ENCODE peak calls at places on chromosome 18, in five cellular contexts. One of them, this sample, is unnamed.

GRCh38 chr18:79216176-79216575 is 147.0 kb downstream of the ATP9B start:
- DNase-seq in RWPE1: no peak
- DNase-seq in endothelial cell of umbilical vein: no peak
- DNase-seq in OCI-LY7: no peak
- DNase-seq in thoracic aorta: no peak
- DNase-seq in this sample: no peak

GRCh38 chr18:5395860-5396448 is 100.4 kb upstream of the ZBTB14 start:
- DNase-seq in RWPE1: no peak
- DNase-seq in endothelial cell of umbilical vein: no peak
- DNase-seq in OCI-LY7: no peak
- DNase-seq in thoracic aorta: no peak
- DNase-seq in this sample: no peak

GRCh38 chr18:46809145-46809544 is 52.3 kb upstream of the ST8SIA5 start:
- DNase-seq in RWPE1: no peak
- DNase-seq in endothelial cell of umbilical vein: no peak
- DNase-seq in OCI-LY7: no peak
- DNase-seq in thoracic aorta: no peak
- DNase-seq in this sample: no peak

GRCh38 chr18:69557246-69557781 is 156.6 kb downstream of the DOK6 start:
- DNase-seq in RWPE1: no peak
- DNase-seq in endothelial cell of umbilical vein: no peak
- DNase-seq in OCI-LY7: no peak
- DNase-seq in thoracic aorta: no peak
- DNase-seq in this sample: no peak

GRCh38 chr18:53937037-53937436 is 287.4 kb downstream of the MBD2 start:
- DNase-seq in RWPE1: no peak
- DNase-seq in endothelial cell of umbilical vein: no peak
- DNase-seq in OCI-LY7: no peak
- DNase-seq in thoracic aorta: no peak
- DNase-seq in this sample: no peak

GRCh38 chr18:79393181-79393598 is 2.5 kb upstream of the NFATC1 start:
- DNase-seq in RWPE1: no peak
- DNase-seq in endothelial cell of umbilical vein: no peak
- DNase-seq in OCI-LY7: peak; percentile 36
- DNase-seq in thoracic aorta: no peak
- DNase-seq in this sample: no peak

GRCh38 chr18:63363951-63364350 is 3.1 kb downstream of the KDSR start:
- DNase-seq in RWPE1: no peak
- DNase-seq in endothelial cell of umbilical vein: no peak
- DNase-seq in OCI-LY7: no peak
- DNase-seq in thoracic aorta: no peak
- DNase-seq in this sample: no peak

GRCh38 chr18:51211552-51211951 is 14.1 kb upstream of the MEX3C start:
- DNase-seq in RWPE1: peak; percentile 7
- DNase-seq in endothelial cell of umbilical vein: peak; percentile 83
- DNase-seq in OCI-LY7: no peak
- DNase-seq in thoracic aorta: no peak
- DNase-seq in this sample: peak; percentile 84

GRCh38 chr18:22703883-22704626 is 229.1 kb upstream of the RBBP8 start:
- DNase-seq in RWPE1: peak; percentile 61
- DNase-seq in endothelial cell of umbilical vein: peak; percentile 71
- DNase-seq in OCI-LY7: peak; percentile 56
- DNase-seq in thoracic aorta: no peak
- DNase-seq in this sample: peak; percentile 60

GRCh38 chr18:46035701-46036680 is 36.1 kb downstream of the PSTPIP2 start:
- DNase-seq in RWPE1: no peak
- DNase-seq in endothelial cell of umbilical vein: no peak
- DNase-seq in OCI-LY7: no peak
- DNase-seq in thoracic aorta: no peak
- DNase-seq in this sample: peak; percentile 73

GRCh38 chr18:37481491-37481890 is 84.1 kb downstream of the CELF4 start:
- DNase-seq in RWPE1: peak; percentile 8
- DNase-seq in endothelial cell of umbilical vein: no peak
- DNase-seq in OCI-LY7: no peak
- DNase-seq in thoracic aorta: no peak
- DNase-seq in this sample: no peak

GRCh38 chr18:62187543-62188378 is 706 bp downstream of the RELCH start:
- DNase-seq in RWPE1: no peak
- DNase-seq in endothelial cell of umbilical vein: peak; percentile 36
- DNase-seq in OCI-LY7: peak; percentile 39
- DNase-seq in thoracic aorta: no peak
- DNase-seq in this sample: peak; percentile 29

GRCh38 chr18:77091366-77091765 is 41.2 kb downstream of the MBP start:
- DNase-seq in RWPE1: no peak
- DNase-seq in endothelial cell of umbilical vein: no peak
- DNase-seq in OCI-LY7: no peak
- DNase-seq in thoracic aorta: no peak
- DNase-seq in this sample: no peak

GRCh38 chr18:79485788-79486355 is 90.1 kb downstream of the NFATC1 start:
- DNase-seq in RWPE1: no peak
- DNase-seq in endothelial cell of umbilical vein: peak; percentile 81
- DNase-seq in OCI-LY7: no peak
- DNase-seq in thoracic aorta: no peak
- DNase-seq in this sample: peak; percentile 95

GRCh38 chr18:59779979-59780378 is 82.8 kb upstream of the CCBE1 start:
- DNase-seq in RWPE1: peak; percentile 48
- DNase-seq in endothelial cell of umbilical vein: peak; percentile 2
- DNase-seq in OCI-LY7: no peak
- DNase-seq in thoracic aorta: no peak
- DNase-seq in this sample: peak; percentile 78

GRCh38 chr18:79874553-79875530 is 76.6 kb downstream of the SLC66A2 start:
- DNase-seq in RWPE1: no peak
- DNase-seq in endothelial cell of umbilical vein: no peak
- DNase-seq in OCI-LY7: no peak
- DNase-seq in thoracic aorta: no peak
- DNase-seq in this sample: no peak

GRCh38 chr18:76451475-76452331 is 43.3 kb downstream of the ZNF516 start:
- DNase-seq in RWPE1: no peak
- DNase-seq in endothelial cell of umbilical vein: peak; percentile 48
- DNase-seq in OCI-LY7: no peak
- DNase-seq in thoracic aorta: no peak
- DNase-seq in this sample: no peak

GRCh38 chr18:26480897-26481795 is 67.2 kb downstream of the KCTD1 start:
- DNase-seq in RWPE1: peak; percentile 89
- DNase-seq in endothelial cell of umbilical vein: peak; percentile 92
- DNase-seq in OCI-LY7: no peak
- DNase-seq in thoracic aorta: no peak
- DNase-seq in this sample: peak; percentile 96

GRCh38 chr18:76223403-76223802 is 271.6 kb downstream of the ZNF516 start:
- DNase-seq in RWPE1: no peak
- DNase-seq in endothelial cell of umbilical vein: no peak
- DNase-seq in OCI-LY7: no peak
- DNase-seq in thoracic aorta: no peak
- DNase-seq in this sample: no peak

GRCh38 chr18:27185897-27186296 is 789 bp upstream of the CHST9 start:
- DNase-seq in RWPE1: no peak
- DNase-seq in endothelial cell of umbilical vein: no peak
- DNase-seq in OCI-LY7: no peak
- DNase-seq in thoracic aorta: no peak
- DNase-seq in this sample: no peak

DNA sequence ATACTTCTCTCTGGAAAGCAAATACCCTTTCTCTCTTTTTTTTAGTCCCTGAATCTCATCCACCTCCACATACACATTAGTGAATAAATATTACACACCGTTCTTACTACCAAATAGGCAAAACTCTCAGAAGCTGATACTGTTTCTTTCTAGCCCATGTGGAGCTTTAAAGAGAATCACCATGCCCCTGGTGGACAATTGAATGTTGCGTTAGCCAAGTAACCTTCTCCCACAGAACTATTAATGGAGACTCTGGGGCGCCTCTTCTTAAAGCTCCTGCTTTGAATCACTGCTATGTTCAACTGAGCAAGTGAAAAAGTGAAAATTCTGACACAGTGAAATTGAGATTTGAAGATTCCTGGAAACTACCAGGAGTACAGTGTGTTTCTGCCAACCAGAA is 522.8 kb upstream of the CDH7 start:
- DNase-seq in RWPE1: no peak
- DNase-seq in endothelial cell of umbilical vein: no peak
- DNase-seq in OCI-LY7: no peak
- DNase-seq in thoracic aorta: no peak
- DNase-seq in this sample: no peak
- TF ChIP-seq CTCF in RWPE1: no peak
- TF ChIP-seq CTCF in endothelial cell of umbilical vein: no peak
- TF ChIP-seq CTCF in OCI-LY7: no peak
- TF ChIP-seq CTCF in thoracic aorta: no peak
- TF ChIP-seq CTCF in this sample: no peak

DNA sequence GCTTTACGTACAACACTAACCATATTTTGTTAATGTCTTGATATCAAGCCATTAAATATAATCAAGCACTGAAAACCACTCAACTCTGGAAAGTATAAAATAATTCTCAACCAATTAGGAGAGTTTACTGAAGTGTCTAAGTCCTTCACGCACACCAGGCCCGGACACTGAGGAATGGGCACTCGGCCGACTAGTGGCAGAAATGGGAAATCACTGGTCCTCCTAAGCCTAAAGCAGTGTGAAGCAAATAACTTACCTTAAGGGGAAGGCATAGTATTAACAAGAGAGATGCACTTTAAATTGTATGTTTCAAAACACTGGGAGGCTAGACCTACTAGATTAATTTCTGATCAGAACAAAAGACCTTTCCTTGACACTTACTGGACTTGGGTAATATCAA is 45.7 kb downstream of the FAM210A start:
- DNase-seq in RWPE1: no peak
- DNase-seq in endothelial cell of umbilical vein: no peak
- DNase-seq in OCI-LY7: no peak
- DNase-seq in thoracic aorta: no peak
- DNase-seq in this sample: peak; percentile 19
- TF ChIP-seq CTCF in RWPE1: no peak
- TF ChIP-seq CTCF in endothelial cell of umbilical vein: peak; percentile 14
- TF ChIP-seq CTCF in OCI-LY7: peak; percentile 56
- TF ChIP-seq CTCF in thoracic aorta: peak; percentile 59
- TF ChIP-seq CTCF in this sample: peak; percentile 59

GRCh38 chr18:48913201-48913600 is 37.6 kb downstream of the SMAD7 start:
- DNase-seq in RWPE1: no peak
- DNase-seq in endothelial cell of umbilical vein: no peak
- DNase-seq in OCI-LY7: peak; percentile 48
- DNase-seq in thoracic aorta: no peak
- DNase-seq in this sample: no peak
- TF ChIP-seq CTCF in RWPE1: no peak
- TF ChIP-seq CTCF in endothelial cell of umbilical vein: no peak
- TF ChIP-seq CTCF in OCI-LY7: peak; percentile 57
- TF ChIP-seq CTCF in thoracic aorta: no peak
- TF ChIP-seq CTCF in this sample: peak; percentile 21

GRCh38 chr18:57030417-57030816 is 116.5 kb upstream of the BOD1L2 start:
- DNase-seq in RWPE1: no peak
- DNase-seq in endothelial cell of umbilical vein: no peak
- DNase-seq in OCI-LY7: no peak
- DNase-seq in thoracic aorta: no peak
- DNase-seq in this sample: no peak

GRCh38 chr18:57026316-57026715 is 120.6 kb upstream of the BOD1L2 start:
- DNase-seq in RWPE1: no peak
- DNase-seq in endothelial cell of umbilical vein: no peak
- DNase-seq in OCI-LY7: no peak
- DNase-seq in thoracic aorta: no peak
- DNase-seq in this sample: no peak

GRCh38 chr18:57027190-57027708 is 119.6 kb upstream of the BOD1L2 start:
- DNase-seq in RWPE1: no peak
- DNase-seq in endothelial cell of umbilical vein: no peak
- DNase-seq in OCI-LY7: no peak
- DNase-seq in thoracic aorta: no peak
- DNase-seq in this sample: no peak

GRCh38 chr18:57025525-57025924 is 121.4 kb upstream of the BOD1L2 start:
- DNase-seq in RWPE1: no peak
- DNase-seq in endothelial cell of umbilical vein: no peak
- DNase-seq in OCI-LY7: no peak
- DNase-seq in thoracic aorta: no peak
- DNase-seq in this sample: no peak

GRCh38 chr18:57029761-57030160 is 117.1 kb upstream of the BOD1L2 start:
- DNase-seq in RWPE1: no peak
- DNase-seq in endothelial cell of umbilical vein: no peak
- DNase-seq in OCI-LY7: no peak
- DNase-seq in thoracic aorta: no peak
- DNase-seq in this sample: no peak
- TF ChIP-seq CTCF in RWPE1: no peak
- TF ChIP-seq CTCF in endothelial cell of umbilical vein: no peak
- TF ChIP-seq CTCF in OCI-LY7: no peak
- TF ChIP-seq CTCF in thoracic aorta: no peak
- TF ChIP-seq CTCF in this sample: no peak

GRCh38 chr18:43592268-43592667 is 315.0 kb upstream of the SYT4 start:
- DNase-seq in RWPE1: no peak
- DNase-seq in endothelial cell of umbilical vein: no peak
- DNase-seq in OCI-LY7: no peak
- DNase-seq in thoracic aorta: no peak
- DNase-seq in this sample: no peak

GRCh38 chr18:43590182-43590903 is 313.1 kb upstream of the SYT4 start:
- DNase-seq in RWPE1: no peak
- DNase-seq in endothelial cell of umbilical vein: no peak
- DNase-seq in OCI-LY7: no peak
- DNase-seq in thoracic aorta: no peak
- DNase-seq in this sample: no peak

GRCh38 chr18:43601432-43601831 is 324.1 kb upstream of the SYT4 start:
- DNase-seq in RWPE1: no peak
- DNase-seq in endothelial cell of umbilical vein: no peak
- DNase-seq in OCI-LY7: no peak
- DNase-seq in thoracic aorta: no peak
- DNase-seq in this sample: no peak

GRCh38 chr18:43596106-43596712 is 318.9 kb upstream of the SYT4 start:
- DNase-seq in RWPE1: peak; percentile 2
- DNase-seq in endothelial cell of umbilical vein: peak; percentile 33
- DNase-seq in OCI-LY7: peak; percentile 14
- DNase-seq in thoracic aorta: no peak
- DNase-seq in this sample: peak; percentile 38
- TF ChIP-seq CTCF in RWPE1: peak; percentile 60
- TF ChIP-seq CTCF in endothelial cell of umbilical vein: peak; percentile 15
- TF ChIP-seq CTCF in OCI-LY7: peak; percentile 71
- TF ChIP-seq CTCF in thoracic aorta: no peak
- TF ChIP-seq CTCF in this sample: peak; percentile 57

GRCh38 chr18:13451661-13452447 is 233.3 kb downstream of the LDLRAD4 start:
- DNase-seq in RWPE1: no peak
- DNase-seq in endothelial cell of umbilical vein: peak; percentile 26
- DNase-seq in OCI-LY7: no peak
- DNase-seq in thoracic aorta: no peak
- DNase-seq in this sample: no peak
- TF ChIP-seq CTCF in RWPE1: no peak
- TF ChIP-seq CTCF in endothelial cell of umbilical vein: no peak
- TF ChIP-seq CTCF in OCI-LY7: no peak
- TF ChIP-seq CTCF in thoracic aorta: no peak
- TF ChIP-seq CTCF in this sample: no peak

GRCh38 chr18:36127866-36128845 is 984 bp downstream of the SLC39A6 start:
- DNase-seq in RWPE1: peak; percentile 4
- DNase-seq in endothelial cell of umbilical vein: peak; percentile 37
- DNase-seq in OCI-LY7: no peak
- DNase-seq in thoracic aorta: no peak
- DNase-seq in this sample: peak; percentile 41

GRCh38 chr18:36129300-36130038 is at the start of the genes ELP2 and SLC39A6:
- DNase-seq in RWPE1: peak; percentile 92
- DNase-seq in endothelial cell of umbilical vein: peak; percentile 98
- DNase-seq in OCI-LY7: peak; percentile 91
- DNase-seq in thoracic aorta: peak; percentile 89
- DNase-seq in this sample: peak; percentile 95

GRCh38 chr18:36130883-36131653 is 1.4 kb downstream of the ELP2 start:
- DNase-seq in RWPE1: no peak
- DNase-seq in endothelial cell of umbilical vein: no peak
- DNase-seq in OCI-LY7: no peak
- DNase-seq in thoracic aorta: no peak
- DNase-seq in this sample: no peak

GRCh38 chr18:36130039-36130831 is 536 bp downstream of the ELP2 start:
- DNase-seq in RWPE1: peak; percentile 2
- DNase-seq in endothelial cell of umbilical vein: no peak
- DNase-seq in OCI-LY7: no peak
- DNase-seq in thoracic aorta: no peak
- DNase-seq in this sample: no peak

GRCh38 chr18:36128907-36129299 is 237 bp downstream of the SLC39A6 start:
- DNase-seq in RWPE1: peak; percentile 8
- DNase-seq in endothelial cell of umbilical vein: no peak
- DNase-seq in OCI-LY7: no peak
- DNase-seq in thoracic aorta: peak; percentile 16
- DNase-seq in this sample: no peak
- TF ChIP-seq CTCF in RWPE1: no peak
- TF ChIP-seq CTCF in endothelial cell of umbilical vein: no peak
- TF ChIP-seq CTCF in OCI-LY7: no peak
- TF ChIP-seq CTCF in thoracic aorta: no peak
- TF ChIP-seq CTCF in this sample: no peak

This sample was measured in astrocyte of the spinal cord.